ENCODE peak calls at places on chromosomes 4 and X, in eight cellular contexts. U is CD4-positive, alpha-beta T cell; R is AG10803; A is foreskin fibroblast; M is LNCaP clone FGC; C is upper lobe of right lung; E is HCT116; I is tibial nerve. W is an unnamed sample.

GRCh38 chr4:121685257-121685656 is 11.5 kb downstream of the ANXA5 start:
- DNase-seq in U (no peak), R (no peak), A (no peak), M (no peak), C (no peak), E (no peak), I (no peak), W (peak)

GRCh38 chrX:11435568-11435967 is 142.4 kb downstream of the AMELX start:
- DNase-seq in U (no peak), R (peak), A (peak), M (no peak), C (no peak), E (no peak), I (no peak), W (peak)

GRCh38 chr4:7915875-7916242 is 23.8 kb downstream of the AFAP1 start:
- DNase-seq in U (no peak), R (no peak), A (no peak), M (no peak), C (no peak), E (no peak), I (no peak), W (no peak)

GRCh38 chr4:67934628-67935027 is 28.7 kb downstream of the TMPRSS11A start:
- DNase-seq in U (no peak), R (no peak), A (no peak), M (no peak), C (no peak), E (no peak), I (no peak), W (no peak)

GRCh38 chrX:38426785-38427184 is 74.4 kb downstream of the OTC start:
- DNase-seq in U (no peak), R (no peak), A (no peak), M (no peak), C (no peak), E (no peak), I (no peak), W (peak)

GRCh38 chrX:147899715-147900114 is 12.0 kb upstream of the FMR1 start:
- DNase-seq in U (no peak), R (no peak), A (no peak), M (no peak), C (no peak), E (no peak), I (no peak), W (no peak)

GRCh38 chr4:26197018-26197779 is 123.6 kb upstream of the RBPJ start:
- DNase-seq in U (peak), R (peak), A (peak), M (no peak), C (no peak), E (peak), I (no peak), W (peak)

GRCh38 chr4:2305766-2306501 is 44.0 kb upstream of the MXD4 start:
- DNase-seq in U (no peak), R (no peak), A (peak), M (no peak), C (no peak), E (no peak), I (no peak), W (no peak)

GRCh38 chr4:7372673-7373072 is 62.1 kb downstream of the PSAPL1 start:
- DNase-seq in U (no peak), R (no peak), A (no peak), M (no peak), C (no peak), E (no peak), I (no peak), W (no peak)

GRCh38 chr4:150641604-150642003 is 59.7 kb downstream of the MAB21L2 start:
- DNase-seq in U (no peak), R (no peak), A (no peak), M (no peak), C (no peak), E (no peak), I (no peak), W (no peak)

GRCh38 chr4:149345424-149345823 is 470.2 kb downstream of the IQCM start:
- DNase-seq in U (no peak), R (no peak), A (peak), M (no peak), C (no peak), E (no peak), I (no peak), W (no peak)

GRCh38 chrX:120604359-120604782 is 470 bp downstream of the MCTS1 start:
- DNase-seq in U (peak), R (peak), A (peak), M (no peak), C (no peak), E (no peak), I (no peak), W (peak)

GRCh38 chrX:120380699-120381098 is 18.8 kb downstream of the ATP1B4 start:
- DNase-seq in U (peak), R (peak), A (peak), M (peak), C (no peak), E (peak), I (no peak), W (peak)

GRCh38 chrX:145190801-145191389 is 56.4 kb upstream of the SPANXN1 start:
- DNase-seq in U (no peak), R (peak), A (peak), M (no peak), C (no peak), E (no peak), I (no peak), W (peak)

GRCh38 chrX:134377537-134377936 is 82.4 kb upstream of the HPRT1 start:
- DNase-seq in U (peak), R (peak), A (peak), M (peak), C (no peak), E (no peak), I (no peak), W (peak)

GRCh38 chrX:133444952-133445831 is 29.9 kb upstream of the GPC4 start:
- DNase-seq in U (no peak), R (no peak), A (no peak), M (no peak), C (no peak), E (peak), I (no peak), W (no peak)

GRCh38 chr4:123050014-123050413 is 127.6 kb upstream of the NUDT6 start:
- DNase-seq in U (no peak), R (no peak), A (no peak), M (no peak), C (no peak), E (no peak), I (no peak), W (no peak)

GRCh38 chr4:39814403-39815185 is 116.7 kb downstream of the UBE2K start:
- DNase-seq in U (no peak), R (peak), A (peak), M (peak), C (no peak), E (peak), I (no peak), W (peak)

GRCh38 chr4:164169591-164169990 is 584.3 kb upstream of the SMIM31 start:
- DNase-seq in U (no peak), R (no peak), A (no peak), M (no peak), C (no peak), E (no peak), I (no peak), W (peak)

GRCh38 chr4:143286733-143287570 is 49.7 kb upstream of the GAB1 start:
- DNase-seq in U (no peak), R (peak), A (peak), M (no peak), C (no peak), E (no peak), I (no peak), W (peak)

GRCh38 chr4:47643845-47644244 is 158.8 kb downstream of the ATP10D start:
- DNase-seq in U (no peak), R (no peak), A (no peak), M (no peak), C (no peak), E (no peak), I (no peak), W (no peak)

GRCh38 chr4:116839826-116840225 is 245.6 kb downstream of the TRAM1L1 start:
- DNase-seq in U (no peak), R (no peak), A (no peak), M (no peak), C (no peak), E (no peak), I (no peak), W (no peak)

GRCh38 chrX:153969904-153970397 is 1.7 kb downstream of the HCFC1 start:
- DNase-seq in U (peak), R (peak), A (peak), M (no peak), C (no peak), E (no peak), I (no peak), W (peak)

GRCh38 chrX:7346021-7346420 is 198.1 kb upstream of the PUDP start:
- DNase-seq in U (no peak), R (peak), A (peak), M (no peak), C (no peak), E (no peak), I (no peak), W (no peak)

DNA sequence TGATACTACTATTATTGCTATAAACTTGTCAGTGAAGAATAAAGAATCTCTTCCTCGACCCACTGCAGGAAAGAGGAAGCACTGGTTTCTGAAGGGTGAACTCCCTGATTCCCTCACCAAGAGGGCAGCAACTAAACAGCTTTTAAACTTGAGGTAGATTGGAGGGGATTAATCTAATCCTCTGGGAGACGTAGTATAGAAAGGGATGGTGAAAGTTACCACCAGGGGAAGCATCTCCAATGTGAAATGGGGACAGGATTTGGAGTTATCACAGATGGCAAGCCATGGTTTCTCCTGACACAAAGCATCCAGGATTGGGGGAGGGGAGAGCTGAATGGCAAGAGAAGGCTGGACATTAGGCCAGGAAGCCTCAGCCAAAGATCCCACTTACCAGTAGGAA is 62.7 kb upstream of the PTPN13 start:
- DNase-seq in U (no peak), R (no peak), A (no peak), M (no peak), C (no peak), E (no peak), I (no peak), W (no peak)
- TF ChIP-seq CTCF in U (no peak), R (no peak), A (no peak), M (no peak), C (no peak), E (no peak), I (no peak), W (no peak)

GRCh38 chr4:147755567-147756295 is 23.8 kb downstream of the ARHGAP10 start:
- DNase-seq in U (no peak), R (peak), A (peak), M (no peak), C (no peak), E (no peak), I (no peak), W (peak)

GRCh38 chr4:147761218-147761883 is 29.5 kb downstream of the ARHGAP10 start:
- DNase-seq in U (no peak), R (no peak), A (no peak), M (peak), C (no peak), E (no peak), I (no peak), W (no peak)

GRCh38 chr4:147760695-147761094 is 28.8 kb downstream of the ARHGAP10 start:
- DNase-seq in U (no peak), R (no peak), A (no peak), M (peak), C (no peak), E (no peak), I (no peak), W (no peak)

GRCh38 chr4:147756417-147756816 is 24.5 kb downstream of the ARHGAP10 start:
- DNase-seq in U (no peak), R (no peak), A (no peak), M (no peak), C (no peak), E (no peak), I (no peak), W (no peak)

DNA sequence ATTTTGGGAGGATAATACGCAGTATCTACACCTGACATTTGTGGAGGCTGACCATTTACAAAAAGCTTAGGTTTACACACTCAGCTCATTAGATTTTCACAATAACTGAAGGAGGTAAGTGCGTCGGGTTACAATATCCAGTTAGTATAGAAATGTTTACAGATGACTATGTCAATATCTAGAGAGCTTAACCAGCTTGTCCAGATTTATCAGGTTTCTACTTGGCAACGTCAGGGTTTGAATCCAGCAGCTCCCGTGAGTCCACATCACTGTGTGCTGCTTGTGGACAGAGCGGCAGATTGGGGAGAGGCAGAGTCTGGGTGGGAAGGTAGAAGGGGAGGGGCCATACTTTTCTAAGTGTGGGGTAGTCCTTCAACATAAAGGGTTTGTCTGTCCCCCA is 28.3 kb downstream of the ARHGAP10 start:
- DNase-seq in U (no peak), R (no peak), A (no peak), M (peak), C (no peak), E (no peak), I (no peak), W (no peak)
- TF ChIP-seq CTCF in U (no peak), R (no peak), A (no peak), M (no peak), C (no peak), E (no peak), I (no peak), W (no peak)

GRCh38 chrX:130336531-130336930 is 3.2 kb upstream of the SLC25A14 start:
- DNase-seq in U (no peak), R (no peak), A (no peak), M (no peak), C (no peak), E (no peak), I (no peak), W (no peak)

GRCh38 chrX:130330146-130330545 is 9.6 kb upstream of the SLC25A14 start:
- DNase-seq in U (no peak), R (no peak), A (no peak), M (peak), C (no peak), E (no peak), I (no peak), W (no peak)

GRCh38 chrX:130330706-130331105 is 9.0 kb upstream of the SLC25A14 start:
- DNase-seq in U (peak), R (peak), A (peak), M (peak), C (peak), E (peak), I (no peak), W (peak)
- TF ChIP-seq CTCF in U (peak), R (peak), A (peak), M (peak), C (peak), E (peak), I (no peak), W (peak)

GRCh38 chrX:72566448-72566847 is 6.2 kb downstream of the HDAC8 start:
- DNase-seq in U (no peak), R (no peak), A (no peak), M (no peak), C (no peak), E (no peak), I (no peak), W (no peak)
- TF ChIP-seq CTCF in U (no peak), R (no peak), A (no peak), M (no peak), C (no peak), E (no peak), I (no peak), W (no peak)

GRCh38 chr4:109472343-109472761 is 38.7 kb downstream of the SEC24B start:
- DNase-seq in U (no peak), R (peak), A (peak), M (no peak), C (no peak), E (no peak), I (no peak), W (peak)
- TF ChIP-seq CTCF in U (no peak), R (no peak), A (no peak), M (no peak), C (no peak), E (no peak), I (no peak), W (no peak)

GRCh38 chr4:56435001-56435747 is at the start of gene PPAT:
- DNase-seq in U (peak), R (peak), A (peak), M (peak), C (peak), E (peak), I (peak), W (peak)
- TF ChIP-seq CTCF in U (peak), R (peak), A (peak), M (no peak), C (peak), E (no peak), I (peak), W (peak)

GRCh38 chrX:68018248-68019203 is 414.8 kb downstream of the OPHN1 start:
- DNase-seq in U (no peak), R (peak), A (peak), M (peak), C (no peak), E (peak), I (no peak), W (peak)
- TF ChIP-seq CTCF in U (no peak), R (peak), A (peak), M (peak), C (peak), E (peak), I (no peak), W (peak)

DNA sequence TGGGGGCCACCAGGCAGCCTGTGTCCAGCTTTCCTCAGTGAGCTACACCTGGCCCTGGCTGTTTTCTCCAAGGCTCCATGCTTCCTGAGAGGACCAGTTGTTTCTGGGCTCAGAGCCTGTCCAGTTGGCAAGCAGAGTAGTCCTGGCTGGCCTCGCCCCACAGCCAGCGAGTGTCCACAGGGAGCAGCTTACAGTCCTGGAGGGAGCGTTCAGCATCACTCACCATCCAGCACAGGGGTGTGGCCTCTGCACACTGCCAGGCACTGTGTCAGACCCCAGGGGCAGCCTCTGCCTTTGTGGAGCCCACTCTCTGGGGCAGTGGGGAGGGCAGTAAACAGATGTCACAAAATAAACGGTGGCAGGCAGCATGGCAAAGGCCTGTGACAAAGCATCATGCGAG is 23.8 kb downstream of the EVC start:
- DNase-seq in U (no peak), R (no peak), A (no peak), M (no peak), C (no peak), E (no peak), I (no peak), W (no peak)
- TF ChIP-seq CTCF in U (no peak), R (no peak), A (no peak), M (no peak), C (no peak), E (no peak), I (no peak), W (no peak)

GRCh38 chr4:77699731-77700210 is 94.2 kb downstream of the CXCL13 start:
- DNase-seq in U (no peak), R (peak), A (peak), M (no peak), C (no peak), E (no peak), I (no peak), W (peak)
- TF ChIP-seq CTCF in U (no peak), R (peak), A (peak), M (no peak), C (no peak), E (no peak), I (no peak), W (peak)